ENCODE peak calls at places on chromosomes 11 and 22, in six cellular contexts. One of them, this sample, is unnamed.

GRCh38 chr11:69171476-69171875 is 15.7 kb downstream of the SMIM38 start:
- DNase-seq in caudate nucleus: no peak
- DNase-seq in substantia nigra: no peak
- DNase-seq in mesendoderm: no peak
- DNase-seq in heart left ventricle: no peak
- DNase-seq in left ventricle myocardium inferior: no peak
- DNase-seq in this sample: no peak

GRCh38 chr11:129590030-129590752 is 214.5 kb downstream of the BARX2 start:
- DNase-seq in caudate nucleus: no peak
- DNase-seq in substantia nigra: no peak
- DNase-seq in mesendoderm: peak; percentile 48
- DNase-seq in heart left ventricle: no peak
- DNase-seq in left ventricle myocardium inferior: no peak
- DNase-seq in this sample: no peak

GRCh38 chr22:22786301-22787115 is 101.1 kb upstream of the IGLL5 start:
- DNase-seq in caudate nucleus: no peak
- DNase-seq in substantia nigra: no peak
- DNase-seq in mesendoderm: no peak
- DNase-seq in heart left ventricle: no peak
- DNase-seq in left ventricle myocardium inferior: no peak
- DNase-seq in this sample: no peak

GRCh38 chr22:44406581-44407403 is 91.2 kb downstream of the RTL6 start:
- DNase-seq in caudate nucleus: no peak
- DNase-seq in substantia nigra: no peak
- DNase-seq in mesendoderm: peak; percentile 83
- DNase-seq in heart left ventricle: no peak
- DNase-seq in left ventricle myocardium inferior: no peak
- DNase-seq in this sample: no peak

GRCh38 chr11:2689551-2690260 is 10.1 kb downstream of the KCNQ1OT1 start:
- DNase-seq in caudate nucleus: no peak
- DNase-seq in substantia nigra: no peak
- DNase-seq in mesendoderm: no peak
- DNase-seq in heart left ventricle: no peak
- DNase-seq in left ventricle myocardium inferior: no peak
- DNase-seq in this sample: no peak

GRCh38 chr11:114085965-114086364 is 26.5 kb downstream of the ZBTB16 start:
- DNase-seq in caudate nucleus: no peak
- DNase-seq in substantia nigra: no peak
- DNase-seq in mesendoderm: no peak
- DNase-seq in heart left ventricle: no peak
- DNase-seq in left ventricle myocardium inferior: no peak
- DNase-seq in this sample: no peak

GRCh38 chr22:29933619-29934018 is 50.6 kb downstream of the MTMR3 start:
- DNase-seq in caudate nucleus: no peak
- DNase-seq in substantia nigra: no peak
- DNase-seq in mesendoderm: no peak
- DNase-seq in heart left ventricle: no peak
- DNase-seq in left ventricle myocardium inferior: no peak
- DNase-seq in this sample: no peak

GRCh38 chr11:128157423-128158298 is 429.7 kb downstream of the ETS1 start:
- DNase-seq in caudate nucleus: peak; percentile 23
- DNase-seq in substantia nigra: peak; percentile 2
- DNase-seq in mesendoderm: peak; percentile 83
- DNase-seq in heart left ventricle: peak; percentile 37
- DNase-seq in left ventricle myocardium inferior: no peak
- DNase-seq in this sample: peak; percentile 73

GRCh38 chr11:16981651-16982194 is 32.5 kb downstream of the PLEKHA7 start:
- DNase-seq in caudate nucleus: peak; percentile 83
- DNase-seq in substantia nigra: peak; percentile 78
- DNase-seq in mesendoderm: peak; percentile 88
- DNase-seq in heart left ventricle: no peak
- DNase-seq in left ventricle myocardium inferior: no peak
- DNase-seq in this sample: no peak

GRCh38 chr11:16385099-16385498 is 28.8 kb upstream of the SOX6 start:
- DNase-seq in caudate nucleus: no peak
- DNase-seq in substantia nigra: no peak
- DNase-seq in mesendoderm: no peak
- DNase-seq in heart left ventricle: no peak
- DNase-seq in left ventricle myocardium inferior: no peak
- DNase-seq in this sample: no peak

GRCh38 chr11:32198053-32198452 is 107.2 kb downstream of the RCN1 start:
- DNase-seq in caudate nucleus: no peak
- DNase-seq in substantia nigra: no peak
- DNase-seq in mesendoderm: peak; percentile 38
- DNase-seq in heart left ventricle: no peak
- DNase-seq in left ventricle myocardium inferior: no peak
- DNase-seq in this sample: no peak

GRCh38 chr22:21710156-21710555 is 25.4 kb downstream of the YPEL1 start:
- DNase-seq in caudate nucleus: no peak
- DNase-seq in substantia nigra: no peak
- DNase-seq in mesendoderm: no peak
- DNase-seq in heart left ventricle: no peak
- DNase-seq in left ventricle myocardium inferior: no peak
- DNase-seq in this sample: no peak

GRCh38 chr11:29271616-29272015 is 745.2 kb downstream of the KCNA4 start:
- DNase-seq in caudate nucleus: no peak
- DNase-seq in substantia nigra: no peak
- DNase-seq in mesendoderm: no peak
- DNase-seq in heart left ventricle: no peak
- DNase-seq in left ventricle myocardium inferior: no peak
- DNase-seq in this sample: no peak

GRCh38 chr11:22879615-22880014 is 19.3 kb upstream of the CCDC179 start:
- DNase-seq in caudate nucleus: no peak
- DNase-seq in substantia nigra: no peak
- DNase-seq in mesendoderm: no peak
- DNase-seq in heart left ventricle: no peak
- DNase-seq in left ventricle myocardium inferior: no peak
- DNase-seq in this sample: no peak

GRCh38 chr11:19947521-19948114 is 212.7 kb downstream of the DBX1 start:
- DNase-seq in caudate nucleus: no peak
- DNase-seq in substantia nigra: no peak
- DNase-seq in mesendoderm: no peak
- DNase-seq in heart left ventricle: no peak
- DNase-seq in left ventricle myocardium inferior: no peak
- DNase-seq in this sample: no peak

GRCh38 chr22:26406118-26406517 is 22.9 kb upstream of the ASPHD2 start:
- DNase-seq in caudate nucleus: no peak
- DNase-seq in substantia nigra: no peak
- DNase-seq in mesendoderm: peak; percentile 36
- DNase-seq in heart left ventricle: no peak
- DNase-seq in left ventricle myocardium inferior: no peak
- DNase-seq in this sample: no peak

DNA sequence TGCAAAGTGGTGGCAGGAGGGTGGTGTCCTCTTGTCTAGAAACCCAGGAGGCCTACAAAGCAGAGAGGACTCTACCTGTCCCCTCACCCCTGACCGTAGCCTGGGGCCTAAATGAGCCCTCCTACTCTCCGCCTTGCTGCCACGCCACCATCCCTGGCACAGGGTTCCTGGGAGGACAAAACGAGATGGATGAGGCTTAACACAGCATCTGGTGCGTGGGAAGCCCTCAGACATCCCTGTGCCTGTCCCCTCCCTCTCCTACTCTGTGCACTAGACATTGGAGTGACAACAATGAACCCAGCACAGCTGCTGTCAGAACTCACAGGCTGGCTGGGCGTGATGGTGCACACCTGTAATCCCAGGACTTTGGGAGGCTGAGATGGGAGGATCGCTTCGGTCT is 36.4 kb upstream of the DKK3 start:
- DNase-seq in caudate nucleus: no peak
- DNase-seq in substantia nigra: no peak
- DNase-seq in mesendoderm: no peak
- DNase-seq in heart left ventricle: no peak
- DNase-seq in left ventricle myocardium inferior: no peak
- DNase-seq in this sample: no peak
- H3K27ac ChIP-seq in caudate nucleus: no peak overlapping the region
- H3K27ac ChIP-seq in substantia nigra: no peak overlapping the region
- H3K27ac ChIP-seq in mesendoderm: no peak overlapping the region
- H3K27ac ChIP-seq in heart left ventricle: no peak overlapping the region
- H3K27ac ChIP-seq in left ventricle myocardium inferior: peak overlapping the region; percentile 78
- H3K27ac ChIP-seq in this sample: no peak overlapping the region

DNA sequence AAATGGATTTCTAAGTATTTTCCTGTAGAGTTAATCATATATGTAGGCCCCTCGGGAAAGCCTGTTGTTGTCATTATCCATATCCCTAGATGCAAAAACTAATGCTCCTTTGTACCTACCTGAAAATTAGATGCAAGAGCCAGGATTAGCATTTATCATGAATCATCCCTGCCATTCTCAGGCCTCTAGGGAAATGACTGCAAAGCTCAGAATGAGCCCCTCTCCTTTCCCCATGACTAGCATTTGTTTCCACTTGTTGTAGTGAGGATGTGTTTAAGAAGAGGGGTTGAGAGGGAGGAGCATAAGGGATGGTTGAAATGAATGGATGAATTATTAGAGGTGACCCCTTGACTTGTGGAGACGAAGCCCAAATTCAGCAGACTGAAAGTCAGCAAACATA is 537.9 kb downstream of the NTM start:
- DNase-seq in caudate nucleus: no peak
- DNase-seq in substantia nigra: no peak
- DNase-seq in mesendoderm: no peak
- DNase-seq in heart left ventricle: no peak
- DNase-seq in left ventricle myocardium inferior: no peak
- DNase-seq in this sample: no peak
- H3K27ac ChIP-seq in caudate nucleus: no peak overlapping the region
- H3K27ac ChIP-seq in substantia nigra: no peak overlapping the region
- H3K27ac ChIP-seq in mesendoderm: no peak overlapping the region
- H3K27ac ChIP-seq in heart left ventricle: no peak overlapping the region
- H3K27ac ChIP-seq in left ventricle myocardium inferior: no peak overlapping the region
- H3K27ac ChIP-seq in this sample: no peak overlapping the region

DNA sequence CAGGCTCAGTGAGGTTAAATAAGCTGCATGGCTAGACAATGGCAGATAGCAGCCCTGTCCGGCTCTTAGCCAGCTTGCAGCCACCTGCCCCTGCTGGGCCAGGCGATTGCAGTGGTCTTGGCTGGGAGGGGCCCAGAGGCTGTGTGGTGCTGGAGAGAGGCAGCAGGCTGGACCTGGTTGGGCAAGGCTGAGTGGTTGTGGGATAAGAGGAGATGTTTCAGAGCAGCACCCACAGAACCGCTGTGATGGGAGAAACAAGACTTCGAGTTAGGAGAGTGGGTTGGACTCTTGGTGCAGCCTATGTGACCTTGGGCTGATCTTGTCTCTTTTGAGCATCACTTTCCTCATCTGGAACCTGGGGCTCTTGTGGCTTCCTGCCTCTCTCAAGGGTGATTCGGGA is 25.5 kb downstream of the PTPRJ start:
- DNase-seq in caudate nucleus: no peak
- DNase-seq in substantia nigra: no peak
- DNase-seq in mesendoderm: no peak
- DNase-seq in heart left ventricle: no peak
- DNase-seq in left ventricle myocardium inferior: no peak
- DNase-seq in this sample: peak; percentile 58
- H3K27ac ChIP-seq in caudate nucleus: peak overlapping the region; percentile 48
- H3K27ac ChIP-seq in substantia nigra: peak overlapping the region; percentile 33
- H3K27ac ChIP-seq in mesendoderm: no peak overlapping the region
- H3K27ac ChIP-seq in heart left ventricle: peak overlapping the region; percentile 66
- H3K27ac ChIP-seq in left ventricle myocardium inferior: peak overlapping the region; percentile 56
- H3K27ac ChIP-seq in this sample: peak overlapping the region; percentile 71

GRCh38 chr11:63629426-63629825 is 15.2 kb upstream of the PLAAT3 start:
- DNase-seq in caudate nucleus: no peak
- DNase-seq in substantia nigra: no peak
- DNase-seq in mesendoderm: no peak
- DNase-seq in heart left ventricle: no peak
- DNase-seq in left ventricle myocardium inferior: no peak
- DNase-seq in this sample: no peak
- H3K27ac ChIP-seq in caudate nucleus: no peak overlapping the region
- H3K27ac ChIP-seq in substantia nigra: no peak overlapping the region
- H3K27ac ChIP-seq in mesendoderm: no peak overlapping the region
- H3K27ac ChIP-seq in heart left ventricle: no peak overlapping the region
- H3K27ac ChIP-seq in left ventricle myocardium inferior: no peak overlapping the region
- H3K27ac ChIP-seq in this sample: no peak overlapping the region

GRCh38 chr11:67253872-67254624 is 12.2 kb upstream of the GRK2 start:
- DNase-seq in caudate nucleus: no peak
- DNase-seq in substantia nigra: no peak
- DNase-seq in mesendoderm: no peak
- DNase-seq in heart left ventricle: no peak
- DNase-seq in left ventricle myocardium inferior: no peak
- DNase-seq in this sample: no peak
- H3K27ac ChIP-seq in caudate nucleus: no peak overlapping the region
- H3K27ac ChIP-seq in substantia nigra: no peak overlapping the region
- H3K27ac ChIP-seq in mesendoderm: no peak overlapping the region
- H3K27ac ChIP-seq in heart left ventricle: no peak overlapping the region
- H3K27ac ChIP-seq in left ventricle myocardium inferior: no peak overlapping the region
- H3K27ac ChIP-seq in this sample: no peak overlapping the region

DNA sequence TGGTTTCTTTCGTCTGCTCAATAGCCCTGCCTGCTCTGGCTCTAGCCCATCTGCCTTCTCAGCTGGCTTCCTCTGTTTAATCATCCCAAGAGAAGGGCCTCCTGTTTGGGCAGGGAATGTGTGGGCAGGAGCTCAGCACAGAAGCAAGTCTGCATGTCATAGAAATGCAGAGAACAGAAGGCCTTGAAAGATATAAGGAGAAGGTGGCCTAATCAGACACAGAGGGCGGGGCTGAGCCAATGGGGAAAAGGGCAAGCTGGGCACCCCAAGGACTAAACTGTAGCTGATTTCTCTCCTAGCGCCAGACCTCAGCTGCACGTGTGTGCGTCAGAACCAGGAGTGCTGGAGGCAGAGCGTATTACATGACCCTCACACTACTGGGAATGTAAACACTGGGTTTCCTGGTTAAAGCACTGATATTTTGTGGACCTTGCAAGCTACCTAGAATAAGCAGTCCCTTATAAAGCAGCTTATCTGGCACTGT is 7.6 kb upstream of the CCKBR start:
- DNase-seq in caudate nucleus: no peak
- DNase-seq in substantia nigra: no peak
- DNase-seq in mesendoderm: no peak
- DNase-seq in heart left ventricle: no peak
- DNase-seq in left ventricle myocardium inferior: no peak
- DNase-seq in this sample: no peak
- H3K27ac ChIP-seq in caudate nucleus: no peak overlapping the region
- H3K27ac ChIP-seq in substantia nigra: no peak overlapping the region
- H3K27ac ChIP-seq in mesendoderm: no peak overlapping the region
- H3K27ac ChIP-seq in heart left ventricle: peak overlapping the region; percentile 40
- H3K27ac ChIP-seq in left ventricle myocardium inferior: no peak overlapping the region
- H3K27ac ChIP-seq in this sample: no peak overlapping the region

GRCh38 chr11:36092314-36093030 is 148.6 kb downstream of the LDLRAD3 start:
- DNase-seq in caudate nucleus: no peak
- DNase-seq in substantia nigra: no peak
- DNase-seq in mesendoderm: peak; percentile 94
- DNase-seq in heart left ventricle: no peak
- DNase-seq in left ventricle myocardium inferior: no peak
- DNase-seq in this sample: no peak

GRCh38 chr11:36091256-36091811 is 147.5 kb downstream of the LDLRAD3 start:
- DNase-seq in caudate nucleus: no peak
- DNase-seq in substantia nigra: no peak
- DNase-seq in mesendoderm: peak; percentile 69
- DNase-seq in heart left ventricle: no peak
- DNase-seq in left ventricle myocardium inferior: no peak
- DNase-seq in this sample: no peak

GRCh38 chr11:36088234-36088975 is 144.5 kb downstream of the LDLRAD3 start:
- DNase-seq in caudate nucleus: no peak
- DNase-seq in substantia nigra: peak; percentile 11
- DNase-seq in mesendoderm: no peak
- DNase-seq in heart left ventricle: no peak
- DNase-seq in left ventricle myocardium inferior: no peak
- DNase-seq in this sample: no peak

GRCh38 chr11:36089920-36090319 is 146.1 kb downstream of the LDLRAD3 start:
- DNase-seq in caudate nucleus: no peak
- DNase-seq in substantia nigra: no peak
- DNase-seq in mesendoderm: no peak
- DNase-seq in heart left ventricle: no peak
- DNase-seq in left ventricle myocardium inferior: no peak
- DNase-seq in this sample: no peak

GRCh38 chr11:36090351-36091245 is 146.7 kb downstream of the LDLRAD3 start:
- DNase-seq in caudate nucleus: no peak
- DNase-seq in substantia nigra: no peak
- DNase-seq in mesendoderm: no peak
- DNase-seq in heart left ventricle: no peak
- DNase-seq in left ventricle myocardium inferior: no peak
- DNase-seq in this sample: no peak
- H3K27ac ChIP-seq in caudate nucleus: no peak overlapping the region
- H3K27ac ChIP-seq in substantia nigra: no peak overlapping the region
- H3K27ac ChIP-seq in mesendoderm: no peak overlapping the region
- H3K27ac ChIP-seq in heart left ventricle: no peak overlapping the region
- H3K27ac ChIP-seq in left ventricle myocardium inferior: no peak overlapping the region
- H3K27ac ChIP-seq in this sample: no peak overlapping the region

This sample was measured in naive thymus-derived CD4-positive, alpha-beta T cell.